ENCODE peak calls at places on chromosomes 11 and 22, in nine cellular contexts. G, D, B, J, E, K, V, O and F are unnamed samples.

GRCh38 chr22:41822289-41823057 is 10.4 kb upstream of the SREBF2 start:
- DNase-seq in D (no peak), K (peak; percentile 27), O (no peak), V (peak; percentile 69), G (no peak), B (peak; percentile 44), E (no peak), J (no peak), F (no peak)

GRCh38 chr11:45646275-45646970 is 19.0 kb downstream of the CHST1 start:
- DNase-seq in G (no peak), B (no peak), V (peak; percentile 29), D (no peak), K (no peak), O (no peak), E (no peak), J (no peak), F (no peak)

GRCh38 chr11:87265132-87265531 is 227.4 kb downstream of the TMEM135 start:
- DNase-seq in G (no peak), E (no peak), J (no peak), O (no peak), K (no peak), B (no peak), D (no peak), V (peak; percentile 19), F (no peak)

GRCh38 chr22:35380537-35381423 is at the start of gene HMOX1:
- DNase-seq in G (peak; percentile 79), E (peak; percentile 36), B (peak; percentile 70), O (peak; percentile 61), D (peak; percentile 83), J (peak; percentile 95), V (peak; percentile 84), K (peak; percentile 34), F (peak; percentile 94)

GRCh38 chr11:64694821-64695365 is 28.1 kb downstream of the NRXN2 start:
- DNase-seq in K (no peak), O (no peak), E (no peak), B (no peak), J (no peak), V (no peak), G (no peak), D (no peak), F (no peak)

GRCh38 chr11:46413755-46414465 is 22.3 kb upstream of the CHRM4 start:
- DNase-seq in E (no peak), D (no peak), K (no peak), V (no peak), B (no peak), J (no peak), O (no peak), G (no peak), F (no peak)

GRCh38 chr11:27700351-27701261 is at the start of gene BDNF:
- DNase-seq in D (no peak), B (peak; percentile 19), J (no peak), K (no peak), G (no peak), O (no peak), V (peak; percentile 59), E (no peak), F (no peak)

GRCh38 chr11:6365659-6366058 is 24.6 kb upstream of the SMPD1 start:
- DNase-seq in O (no peak), J (no peak), B (no peak), K (no peak), V (no peak), D (no peak), E (no peak), G (no peak), F (no peak)

GRCh38 chr22:44399906-44400762 is 87.4 kb upstream of the SHISAL1 start:
- DNase-seq in D (no peak), B (no peak), V (no peak), E (no peak), K (no peak), G (no peak), O (no peak), J (peak; percentile 51), F (peak; percentile 55)

GRCh38 chr22:50129121-50129734 is 39.4 kb downstream of the MOV10L1 start:
- DNase-seq in D (no peak), J (no peak), B (no peak), K (no peak), E (no peak), V (peak; percentile 74), G (no peak), O (no peak), F (no peak)

GRCh38 chr11:124674168-124674517 is 439 bp downstream of the SPA17 start:
- DNase-seq in B (no peak), K (no peak), G (no peak), V (no peak), D (no peak), J (no peak), E (no peak), O (no peak), F (no peak)

GRCh38 chr11:76217653-76218160 is 11.4 kb upstream of the WNT11 start:
- DNase-seq in O (no peak), D (no peak), G (no peak), K (no peak), E (no peak), V (no peak), J (no peak), B (no peak), F (no peak)

GRCh38 chr22:49324527-49325491 is 502.9 kb downstream of the BRD1 start:
- DNase-seq in E (no peak), K (no peak), J (peak; percentile 36), G (no peak), B (no peak), D (no peak), V (no peak), O (no peak), F (peak; percentile 65)

GRCh38 chr11:71432761-71433647 is 15.2 kb downstream of the DHCR7 start:
- DNase-seq in J (no peak), D (no peak), G (no peak), V (no peak), K (no peak), E (no peak), B (no peak), O (no peak), F (no peak)

GRCh38 chr22:30602049-30602448 is 4.9 kb upstream of the TCN2 start:
- DNase-seq in O (no peak), D (no peak), G (no peak), V (peak; percentile 19), K (no peak), J (no peak), B (peak; percentile 7), E (no peak), F (no peak)

GRCh38 chr22:22896601-22897000 is 9.0 kb downstream of the IGLL5 start:
- DNase-seq in G (no peak), D (no peak), B (no peak), J (peak; percentile 5), O (no peak), K (no peak), V (no peak), E (no peak), F (no peak)

GRCh38 chr11:130674686-130675085 is 226.2 kb downstream of the ADAMTS15 start:
- DNase-seq in J (no peak), B (no peak), E (no peak), D (no peak), O (no peak), V (no peak), G (no peak), K (no peak), F (no peak)

GRCh38 chr11:78499971-78500370 is 74.7 kb downstream of the NARS2 start:
- DNase-seq in E (no peak), K (no peak), O (no peak), J (no peak), B (no peak), D (no peak), G (no peak), V (peak; percentile 31), F (no peak)

GRCh38 chr22:46884365-46884764 is 121.9 kb downstream of the TBC1D22A start:
- DNase-seq in E (no peak), J (no peak), G (no peak), B (no peak), V (no peak), K (no peak), D (no peak), O (no peak), F (no peak)

GRCh38 chr22:41021039-41021654 is 70.0 kb downstream of the RBX1 start:
- DNase-seq in K (no peak), B (peak; percentile 5), E (no peak), J (no peak), D (no peak), V (no peak), O (no peak), G (no peak), F (no peak)

GRCh38 chr22:38230108-38230825 is 28.5 kb downstream of the MAFF start:
- DNase-seq in O (no peak), D (no peak), K (peak; percentile 20), E (no peak), B (peak; percentile 37), J (no peak), V (no peak), G (no peak), F (no peak)

GRCh38 chr11:118448294-118448693 is 12.0 kb downstream of the KMT2A start:
- DNase-seq in K (no peak), D (no peak), E (no peak), B (no peak), V (peak; percentile 17), O (no peak), G (no peak), J (no peak), F (no peak)

GRCh38 chr11:29449280-29450074 is 567.4 kb downstream of the KCNA4 start:
- DNase-seq in D (no peak), G (no peak), E (no peak), J (no peak), O (no peak), V (no peak), K (no peak), B (no peak), F (no peak)

GRCh38 chr11:8652140-8652539 is 30.3 kb downstream of the TRIM66 start:
- DNase-seq in V (peak; percentile 86), J (no peak), E (no peak), K (no peak), O (no peak), G (peak; percentile 88), D (peak; percentile 58), B (no peak), F (no peak)

GRCh38 chr11:65503923-65504670 is 5.3 kb downstream of the MALAT1 start:
- DNase-seq in O (no peak), E (no peak), J (no peak), B (no peak), V (peak; percentile 73), D (no peak), G (no peak), K (no peak), F (no peak)

GRCh38 chr11:133821776-133822175 is 23.5 kb downstream of the SPATA19 start:
- DNase-seq in K (no peak), B (peak; percentile 51), G (no peak), O (no peak), J (peak; percentile 67), D (no peak), V (no peak), E (no peak), F (peak; percentile 70)

GRCh38 chr11:15675683-15676082 is 561.0 kb downstream of the INSC start:
- DNase-seq in V (no peak), K (no peak), B (no peak), J (no peak), G (no peak), E (no peak), D (no peak), O (no peak), F (no peak)

GRCh38 chr22:49768511-49768910 is 59.2 kb downstream of the BRD1 start:
- DNase-seq in G (no peak), J (peak; percentile 57), B (no peak), O (no peak), K (no peak), E (no peak), V (no peak), D (no peak), F (no peak)

GRCh38 chr22:20488946-20489345 is 6.6 kb downstream of the KLHL22 start:
- DNase-seq in K (no peak), B (no peak), D (no peak), G (no peak), J (no peak), O (no peak), V (no peak), E (no peak), F (no peak)

GRCh38 chr22:17772249-17772962 is 1.9 kb downstream of the BID start:
- DNase-seq in G (no peak), D (no peak), V (no peak), B (no peak), J (no peak), E (no peak), K (no peak), O (no peak), F (no peak)

GRCh38 chr22:43151251-43152000 is at the start of gene TSPO:
- DNase-seq in J (peak; percentile 90), V (peak; percentile 37), K (peak; percentile 35), G (no peak), D (peak; percentile 56), B (peak; percentile 73), O (peak; percentile 53), E (no peak), F (peak; percentile 92)